ENCODE peak calls at places on chromosomes 4 and X, in seven cellular contexts. H, D, U, O, W, L and B are unnamed samples.

GRCh38 chrX:104351173-104351769 is 96.5 kb upstream of the ESX1 start:
- DNase-seq in H (no peak), D (no peak), U (no peak), O (peak), W (peak), L (no peak), B (peak)

GRCh38 chrX:100591256-100592051 is 6.7 kb downstream of the TNMD start:
- DNase-seq in H (no peak), D (no peak), U (no peak), O (no peak), W (no peak), L (no peak), B (no peak)

GRCh38 chr4:445410-445809 is 53.5 kb downstream of the ZNF721 start:
- DNase-seq in H (no peak), D (no peak), U (no peak), O (no peak), W (no peak), L (no peak), B (no peak)

GRCh38 chr4:88779431-88779830 is 81.8 kb upstream of the NAP1L5 start:
- DNase-seq in H (no peak), D (no peak), U (no peak), O (peak), W (no peak), L (no peak), B (no peak)

GRCh38 chrX:153573999-153574398 is 24.9 kb downstream of the CCNQ start:
- DNase-seq in H (no peak), D (no peak), U (no peak), O (no peak), W (no peak), L (no peak), B (no peak)

GRCh38 chr4:34105311-34105710 is 2139.0 kb downstream of the ARAP2 start:
- DNase-seq in H (no peak), D (no peak), U (no peak), O (peak), W (no peak), L (no peak), B (peak)

GRCh38 chr4:176191974-176192373 is 3.4 kb downstream of the SPATA4 start:
- DNase-seq in H (peak), D (no peak), U (no peak), O (no peak), W (no peak), L (no peak), B (peak)

GRCh38 chr4:129335263-129335662 is 239.3 kb downstream of the C4orf33 start:
- DNase-seq in H (no peak), D (no peak), U (no peak), O (no peak), W (no peak), L (no peak), B (no peak)

GRCh38 chr4:82268050-82268825 is 105.6 kb downstream of the HNRNPD start:
- DNase-seq in H (peak), D (peak), U (no peak), O (peak), W (peak), L (peak), B (peak)

GRCh38 chrX:103941201-103941975 is 21.0 kb upstream of the TMSB15B start:
- DNase-seq in H (peak), D (peak), U (no peak), O (peak), W (peak), L (no peak), B (peak)

GRCh38 chrX:149721778-149722177 is 9.9 kb downstream of the MAGEA11 start:
- DNase-seq in H (no peak), D (no peak), U (no peak), O (no peak), W (no peak), L (no peak), B (no peak)

GRCh38 chrX:15758140-15758539 is 20.1 kb downstream of the CA5B start:
- DNase-seq in H (no peak), D (peak), U (no peak), O (no peak), W (no peak), L (no peak), B (no peak)

GRCh38 chr4:38672247-38673071 is 8.5 kb downstream of the KLF3 start:
- DNase-seq in H (no peak), D (no peak), U (no peak), O (no peak), W (no peak), L (no peak), B (no peak)

GRCh38 chr4:149512489-149512888 is 303.2 kb downstream of the IQCM start:
- DNase-seq in H (no peak), D (no peak), U (no peak), O (peak), W (no peak), L (no peak), B (peak)

GRCh38 chr4:73929285-73929684 is 52.5 kb downstream of the PF4 start:
- DNase-seq in H (no peak), D (no peak), U (no peak), O (no peak), W (no peak), L (no peak), B (no peak)

GRCh38 chr4:21949073-21949457 is 493 bp upstream of the KCNIP4 start:
- DNase-seq in H (no peak), D (no peak), U (no peak), O (peak), W (no peak), L (no peak), B (peak)

GRCh38 chr4:135244605-135245146 is 1043.1 kb upstream of the PABPC4L start:
- DNase-seq in H (no peak), D (no peak), U (no peak), O (no peak), W (no peak), L (no peak), B (no peak)

GRCh38 chrX:10457092-10457491 is 163.3 kb downstream of the MID1 start:
- DNase-seq in H (no peak), D (no peak), U (no peak), O (peak), W (peak), L (no peak), B (peak)

GRCh38 chrX:26562156-26562555 is 346.2 kb downstream of the MAGEB5 start:
- DNase-seq in H (no peak), D (no peak), U (no peak), O (no peak), W (no peak), L (no peak), B (no peak)